ENCODE peak calls at places on chromosomes 3 and 15, in nine cellular contexts. One of them, this sample, is unnamed.

GRCh38 chr3:126098391-126098858 is 14.5 kb upstream of the SLC41A3 start:
- DNase-seq in CD14-positive monocyte: no peak
- DNase-seq in T follicular helper cell: no peak
- DNase-seq in NCI-H748 treated with DMSO at 0.1 percent for 48 hours: no peak
- DNase-seq in aorta: no peak
- DNase-seq in GM23338: no peak
- DNase-seq in stimulated activated CD4-positive, alpha-beta T cell treated with anti-CD3 and anti-CD28 coated beads, TNF-alpha, amount 100 ng/mL, for 1 hour: no peak
- DNase-seq in DMS79 treated with DMSO at 0.1 percent for 48 hours: no peak
- DNase-seq in RPMI7951: peak; percentile 67
- DNase-seq in this sample: no peak

GRCh38 chr3:58029842-58030584 is 21.8 kb downstream of the FLNB start:
- DNase-seq in RPMI7951: no peak
- DNase-seq in DMS79 treated with DMSO at 0.1 percent for 48 hours: no peak
- DNase-seq in NCI-H748 treated with DMSO at 0.1 percent for 48 hours: no peak
- DNase-seq in stimulated activated CD4-positive, alpha-beta T cell treated with anti-CD3 and anti-CD28 coated beads, TNF-alpha, amount 100 ng/mL, for 1 hour: no peak
- DNase-seq in CD14-positive monocyte: no peak
- DNase-seq in aorta: no peak
- DNase-seq in GM23338: no peak
- DNase-seq in T follicular helper cell: no peak
- DNase-seq in this sample: no peak

GRCh38 chr15:95684693-95685115 is 645.8 kb upstream of the NR2F2 start:
- DNase-seq in CD14-positive monocyte: no peak
- DNase-seq in stimulated activated CD4-positive, alpha-beta T cell treated with anti-CD3 and anti-CD28 coated beads, TNF-alpha, amount 100 ng/mL, for 1 hour: no peak
- DNase-seq in NCI-H748 treated with DMSO at 0.1 percent for 48 hours: no peak
- DNase-seq in RPMI7951: peak; percentile 69
- DNase-seq in DMS79 treated with DMSO at 0.1 percent for 48 hours: no peak
- DNase-seq in aorta: no peak
- DNase-seq in T follicular helper cell: no peak
- DNase-seq in GM23338: no peak
- DNase-seq in this sample: no peak

GRCh38 chr3:65425880-65426279 is 612.8 kb downstream of the MAGI1 start:
- DNase-seq in stimulated activated CD4-positive, alpha-beta T cell treated with anti-CD3 and anti-CD28 coated beads, TNF-alpha, amount 100 ng/mL, for 1 hour: no peak
- DNase-seq in DMS79 treated with DMSO at 0.1 percent for 48 hours: no peak
- DNase-seq in RPMI7951: peak; percentile 28
- DNase-seq in aorta: no peak
- DNase-seq in GM23338: peak; percentile 35
- DNase-seq in NCI-H748 treated with DMSO at 0.1 percent for 48 hours: no peak
- DNase-seq in T follicular helper cell: no peak
- DNase-seq in CD14-positive monocyte: no peak
- DNase-seq in this sample: no peak

GRCh38 chr3:59607628-59608027 is 557.8 kb upstream of the CFAP20DC start:
- DNase-seq in CD14-positive monocyte: no peak
- DNase-seq in GM23338: no peak
- DNase-seq in RPMI7951: peak; percentile 17
- DNase-seq in stimulated activated CD4-positive, alpha-beta T cell treated with anti-CD3 and anti-CD28 coated beads, TNF-alpha, amount 100 ng/mL, for 1 hour: no peak
- DNase-seq in T follicular helper cell: no peak
- DNase-seq in DMS79 treated with DMSO at 0.1 percent for 48 hours: peak; percentile 22
- DNase-seq in NCI-H748 treated with DMSO at 0.1 percent for 48 hours: no peak
- DNase-seq in aorta: no peak
- DNase-seq in this sample: no peak

GRCh38 chr3:176190755-176191154 is 1006.5 kb downstream of the TBL1XR1 start:
- DNase-seq in RPMI7951: no peak
- DNase-seq in DMS79 treated with DMSO at 0.1 percent for 48 hours: no peak
- DNase-seq in NCI-H748 treated with DMSO at 0.1 percent for 48 hours: no peak
- DNase-seq in CD14-positive monocyte: no peak
- DNase-seq in T follicular helper cell: no peak
- DNase-seq in aorta: no peak
- DNase-seq in stimulated activated CD4-positive, alpha-beta T cell treated with anti-CD3 and anti-CD28 coated beads, TNF-alpha, amount 100 ng/mL, for 1 hour: no peak
- DNase-seq in GM23338: no peak
- DNase-seq in this sample: no peak

GRCh38 chr15:99275525-99276128 is 24.3 kb downstream of the LRRC28 start:
- DNase-seq in stimulated activated CD4-positive, alpha-beta T cell treated with anti-CD3 and anti-CD28 coated beads, TNF-alpha, amount 100 ng/mL, for 1 hour: no peak
- DNase-seq in T follicular helper cell: no peak
- DNase-seq in GM23338: peak; percentile 19
- DNase-seq in RPMI7951: no peak
- DNase-seq in aorta: no peak
- DNase-seq in CD14-positive monocyte: no peak
- DNase-seq in NCI-H748 treated with DMSO at 0.1 percent for 48 hours: no peak
- DNase-seq in DMS79 treated with DMSO at 0.1 percent for 48 hours: no peak
- DNase-seq in this sample: no peak

GRCh38 chr3:180913582-180914404 is 1.3 kb downstream of the FXR1 start:
- DNase-seq in aorta: no peak
- DNase-seq in DMS79 treated with DMSO at 0.1 percent for 48 hours: peak; percentile 28
- DNase-seq in NCI-H748 treated with DMSO at 0.1 percent for 48 hours: no peak
- DNase-seq in CD14-positive monocyte: no peak
- DNase-seq in T follicular helper cell: no peak
- DNase-seq in RPMI7951: peak; percentile 17
- DNase-seq in stimulated activated CD4-positive, alpha-beta T cell treated with anti-CD3 and anti-CD28 coated beads, TNF-alpha, amount 100 ng/mL, for 1 hour: no peak
- DNase-seq in GM23338: peak; percentile 27
- DNase-seq in this sample: no peak

GRCh38 chr3:138947303-138948121 is 495 bp downstream of the FOXL2NB start:
- DNase-seq in CD14-positive monocyte: no peak
- DNase-seq in RPMI7951: no peak
- DNase-seq in NCI-H748 treated with DMSO at 0.1 percent for 48 hours: no peak
- DNase-seq in stimulated activated CD4-positive, alpha-beta T cell treated with anti-CD3 and anti-CD28 coated beads, TNF-alpha, amount 100 ng/mL, for 1 hour: no peak
- DNase-seq in GM23338: peak; percentile 60
- DNase-seq in DMS79 treated with DMSO at 0.1 percent for 48 hours: peak; percentile 41
- DNase-seq in T follicular helper cell: no peak
- DNase-seq in aorta: peak; percentile 69
- DNase-seq in this sample: no peak

GRCh38 chr3:44099566-44100297 is 142.0 kb upstream of the TOPAZ1 start:
- DNase-seq in T follicular helper cell: no peak
- DNase-seq in DMS79 treated with DMSO at 0.1 percent for 48 hours: no peak
- DNase-seq in aorta: no peak
- DNase-seq in RPMI7951: no peak
- DNase-seq in NCI-H748 treated with DMSO at 0.1 percent for 48 hours: no peak
- DNase-seq in GM23338: no peak
- DNase-seq in CD14-positive monocyte: no peak
- DNase-seq in stimulated activated CD4-positive, alpha-beta T cell treated with anti-CD3 and anti-CD28 coated beads, TNF-alpha, amount 100 ng/mL, for 1 hour: no peak
- DNase-seq in this sample: no peak

GRCh38 chr15:40543631-40544294 is 21.1 kb downstream of the CCDC32 start:
- DNase-seq in DMS79 treated with DMSO at 0.1 percent for 48 hours: no peak
- DNase-seq in CD14-positive monocyte: no peak
- DNase-seq in NCI-H748 treated with DMSO at 0.1 percent for 48 hours: no peak
- DNase-seq in RPMI7951: no peak
- DNase-seq in stimulated activated CD4-positive, alpha-beta T cell treated with anti-CD3 and anti-CD28 coated beads, TNF-alpha, amount 100 ng/mL, for 1 hour: no peak
- DNase-seq in aorta: no peak
- DNase-seq in T follicular helper cell: no peak
- DNase-seq in GM23338: no peak
- DNase-seq in this sample: no peak

GRCh38 chr3:9909221-9910013 is 6.8 kb downstream of the IL17RE start:
- DNase-seq in stimulated activated CD4-positive, alpha-beta T cell treated with anti-CD3 and anti-CD28 coated beads, TNF-alpha, amount 100 ng/mL, for 1 hour: no peak
- DNase-seq in GM23338: no peak
- DNase-seq in T follicular helper cell: no peak
- DNase-seq in DMS79 treated with DMSO at 0.1 percent for 48 hours: no peak
- DNase-seq in RPMI7951: no peak
- DNase-seq in aorta: peak; percentile 22
- DNase-seq in CD14-positive monocyte: no peak
- DNase-seq in NCI-H748 treated with DMSO at 0.1 percent for 48 hours: no peak
- DNase-seq in this sample: no peak

GRCh38 chr15:62500325-62500724 is 335.2 kb upstream of the C2CD4B start:
- DNase-seq in GM23338: no peak
- DNase-seq in CD14-positive monocyte: no peak
- DNase-seq in NCI-H748 treated with DMSO at 0.1 percent for 48 hours: no peak
- DNase-seq in RPMI7951: no peak
- DNase-seq in stimulated activated CD4-positive, alpha-beta T cell treated with anti-CD3 and anti-CD28 coated beads, TNF-alpha, amount 100 ng/mL, for 1 hour: no peak
- DNase-seq in aorta: no peak
- DNase-seq in DMS79 treated with DMSO at 0.1 percent for 48 hours: no peak
- DNase-seq in T follicular helper cell: no peak
- DNase-seq in this sample: no peak

GRCh38 chr3:39638286-39638685 is 170.8 kb downstream of the MOBP start:
- DNase-seq in aorta: no peak
- DNase-seq in T follicular helper cell: no peak
- DNase-seq in RPMI7951: no peak
- DNase-seq in CD14-positive monocyte: no peak
- DNase-seq in DMS79 treated with DMSO at 0.1 percent for 48 hours: no peak
- DNase-seq in GM23338: no peak
- DNase-seq in stimulated activated CD4-positive, alpha-beta T cell treated with anti-CD3 and anti-CD28 coated beads, TNF-alpha, amount 100 ng/mL, for 1 hour: no peak
- DNase-seq in NCI-H748 treated with DMSO at 0.1 percent for 48 hours: no peak
- DNase-seq in this sample: no peak

GRCh38 chr15:94924971-94925593 is 693.7 kb downstream of the MCTP2 start:
- DNase-seq in CD14-positive monocyte: no peak
- DNase-seq in stimulated activated CD4-positive, alpha-beta T cell treated with anti-CD3 and anti-CD28 coated beads, TNF-alpha, amount 100 ng/mL, for 1 hour: no peak
- DNase-seq in GM23338: no peak
- DNase-seq in RPMI7951: no peak
- DNase-seq in DMS79 treated with DMSO at 0.1 percent for 48 hours: no peak
- DNase-seq in aorta: peak; percentile 76
- DNase-seq in NCI-H748 treated with DMSO at 0.1 percent for 48 hours: no peak
- DNase-seq in T follicular helper cell: no peak
- DNase-seq in this sample: no peak